ENCODE peak calls at places on chromosomes 1 and 21, in ten cellular contexts. L is osteoblast; B is heart left ventricle; E is AG04450; Y is Peyer's patch; F is CD8-positive, alpha-beta T cell; T is cardiac muscle cell; P is HCT116; C is pancreas; R is testis. X is an unnamed sample.

GRCh38 chr1:153615406-153615805 is 719 bp downstream of the S100A14 start:
- DNase-seq in E (no peak), R (no peak), L (no peak), B (no peak), F (no peak), Y (no peak), P (no peak), C (no peak), T (no peak), X (no peak)

GRCh38 chr1:21781971-21782867 is 730 bp downstream of the USP48 start:
- DNase-seq in Y (peak), R (peak), T (peak), E (no peak), L (peak), F (peak), C (no peak), B (no peak), P (no peak), X (peak)

GRCh38 chr1:106747791-106748190 is 308.7 kb upstream of the PRMT6 start:
- DNase-seq in T (no peak), C (no peak), F (no peak), R (peak), Y (no peak), P (no peak), B (no peak), L (no peak), E (no peak), X (no peak)

GRCh38 chr1:83055391-83056170 is 943.4 kb downstream of the TTLL7 start:
- DNase-seq in F (no peak), B (no peak), T (no peak), R (no peak), L (no peak), C (no peak), Y (no peak), P (no peak), E (no peak), X (peak)

GRCh38 chr1:65209005-65209885 is 61.2 kb downstream of the AK4 start:
- DNase-seq in R (peak), T (peak), B (no peak), L (peak), Y (no peak), E (no peak), F (no peak), P (peak), C (peak), X (peak)

GRCh38 chr1:75470448-75470847 is 140.5 kb downstream of the SLC44A5 start:
- DNase-seq in B (no peak), E (no peak), P (no peak), T (no peak), C (no peak), L (no peak), R (no peak), Y (no peak), F (no peak), X (no peak)

GRCh38 chr1:156451486-156452184 is 48.9 kb downstream of the MEF2D start:
- DNase-seq in P (no peak), L (no peak), T (no peak), Y (no peak), F (no peak), E (no peak), C (no peak), B (no peak), R (no peak), X (no peak)

GRCh38 chr1:205588691-205589445 is 42.9 kb downstream of the ELK4 start:
- DNase-seq in F (no peak), P (no peak), C (no peak), L (peak), B (no peak), R (peak), Y (peak), T (peak), E (no peak), X (peak)

GRCh38 chr1:234610061-234610581 is at the start of gene IRF2BP2:
- DNase-seq in F (peak), T (peak), P (peak), E (no peak), C (peak), R (peak), B (peak), L (peak), Y (peak), X (peak)

GRCh38 chr1:65423884-65424655 is 3.6 kb downstream of the LEPR start:
- DNase-seq in T (peak), C (no peak), Y (no peak), L (peak), E (no peak), P (peak), B (no peak), F (no peak), R (peak), X (no peak)

GRCh38 chr1:115829023-115829674 is 11.8 kb downstream of the NHLH2 start:
- DNase-seq in L (peak), B (peak), C (no peak), T (peak), P (peak), Y (no peak), F (no peak), E (peak), R (no peak), X (no peak)

GRCh38 chr1:40096977-40097782 is at the start of gene PPT1:
- DNase-seq in P (peak), L (peak), F (peak), Y (peak), R (peak), B (peak), C (peak), E (no peak), T (peak), X (peak)

GRCh38 chr1:175218786-175219447 is 26.3 kb upstream of the KIAA0040 start:
- DNase-seq in B (no peak), T (no peak), R (no peak), C (no peak), P (peak), F (no peak), Y (peak), E (no peak), L (no peak), X (no peak)

GRCh38 chr21:31872452-31873274 is at the start of gene HUNK:
- DNase-seq in R (peak), F (no peak), C (peak), L (peak), Y (peak), B (no peak), T (peak), E (no peak), P (no peak), X (peak)

GRCh38 chr1:170494369-170494768 is 37.6 kb upstream of the GORAB start:
- DNase-seq in L (peak), C (peak), Y (no peak), B (no peak), E (no peak), R (peak), T (peak), P (no peak), F (no peak), X (peak)

GRCh38 chr1:221440658-221441057 is 301.2 kb downstream of the DUSP10 start:
- DNase-seq in F (no peak), Y (no peak), R (no peak), B (no peak), C (no peak), T (peak), P (peak), L (peak), E (no peak), X (peak)

GRCh38 chr1:44584167-44584566 is 90.1 kb downstream of the TMEM53 start:
- DNase-seq in R (no peak), P (no peak), Y (peak), C (no peak), L (no peak), T (no peak), E (no peak), B (no peak), F (no peak), X (no peak)

GRCh38 chr1:31063636-31064035 is 1.9 kb downstream of the PUM1 start:
- DNase-seq in B (no peak), Y (no peak), P (no peak), F (no peak), R (no peak), E (no peak), L (peak), T (peak), C (no peak), X (no peak)

GRCh38 chr1:178310685-178311105 is 186.1 kb downstream of the CLEC20A start:
- DNase-seq in B (no peak), L (peak), R (no peak), T (peak), Y (no peak), P (peak), E (peak), F (no peak), C (peak), X (peak)

GRCh38 chr1:206582537-206583460 is 29.5 kb downstream of the EIF2D start:
- DNase-seq in R (no peak), L (no peak), C (no peak), B (no peak), Y (no peak), F (no peak), T (no peak), E (no peak), P (no peak), X (no peak)

GRCh38 chr21:32524010-32524719 is 61.2 kb downstream of the TCP10L start:
- DNase-seq in F (no peak), L (peak), P (no peak), B (no peak), E (no peak), R (no peak), C (no peak), Y (no peak), T (peak), X (no peak)

GRCh38 chr1:206663832-206664652 is 20.7 kb upstream of the MAPKAPK2 start:
- DNase-seq in T (peak), Y (peak), L (peak), E (peak), C (peak), B (peak), R (peak), P (peak), F (peak), X (peak)

GRCh38 chr1:231603598-231604275 is 22.9 kb upstream of the DISC1 start:
- DNase-seq in T (peak), L (peak), C (peak), P (peak), R (peak), E (no peak), B (no peak), Y (peak), F (peak), X (peak)

GRCh38 chr1:109319114-109319513 is 12.3 kb upstream of the MYBPHL start:
- DNase-seq in Y (no peak), L (no peak), R (peak), F (no peak), E (no peak), C (no peak), B (no peak), T (no peak), P (no peak), X (no peak)

GRCh38 chr1:207964195-207964966 is 53.5 kb upstream of the CD34 start:
- DNase-seq in E (no peak), L (peak), P (no peak), Y (no peak), C (no peak), R (no peak), T (peak), B (no peak), F (no peak), X (no peak)

GRCh38 chr1:206048582-206048981 is 4.4 kb upstream of the RHEX start:
- DNase-seq in Y (peak), B (no peak), P (no peak), T (no peak), L (no peak), E (no peak), R (no peak), F (no peak), C (peak), X (peak)

GRCh38 chr1:7540816-7541215 is 230.3 kb upstream of the VAMP3 start:
- DNase-seq in C (no peak), B (no peak), F (no peak), L (no peak), R (no peak), T (no peak), E (no peak), Y (no peak), P (no peak), X (no peak)

GRCh38 chr1:7538033-7538432 is 233.1 kb upstream of the VAMP3 start:
- DNase-seq in L (peak), P (no peak), B (peak), C (no peak), T (peak), F (no peak), E (no peak), R (no peak), Y (no peak), X (no peak)

GRCh38 chr1:7538849-7539771 is 232.0 kb upstream of the VAMP3 start:
- DNase-seq in L (peak), E (no peak), C (no peak), Y (no peak), P (no peak), R (no peak), T (no peak), F (no peak), B (peak), X (no peak)

GRCh38 chr1:7541629-7542028 is 229.5 kb upstream of the VAMP3 start:
- DNase-seq in B (peak), P (no peak), Y (no peak), F (no peak), E (peak), L (no peak), C (no peak), R (peak), T (peak), X (no peak)

DNA sequence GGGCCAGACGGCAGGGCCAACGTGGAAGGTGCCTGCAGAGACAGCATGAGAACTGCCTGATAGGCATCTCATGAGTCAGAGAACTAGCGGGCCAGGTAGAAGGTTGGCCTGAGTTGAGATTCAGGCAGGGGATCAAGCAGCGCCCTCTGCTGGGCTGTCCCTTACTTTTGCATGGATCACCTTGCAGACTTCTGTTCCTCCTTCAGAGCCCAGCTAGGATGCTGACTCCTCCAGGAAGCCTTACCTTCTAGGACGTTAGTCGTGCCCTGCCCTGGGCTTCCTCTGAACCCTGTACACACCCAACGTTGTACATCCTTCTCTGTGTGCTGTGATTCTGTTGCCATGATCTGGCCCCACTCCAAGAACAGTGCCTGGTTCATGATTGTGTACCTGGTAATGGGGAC is 231.3 kb upstream of the VAMP3 start:
- DNase-seq in C (peak), R (no peak), P (peak), B (peak), T (peak), Y (peak), E (no peak), L (peak), F (no peak), X (peak)
- TF ChIP-seq CTCF in C (no peak), R (no peak), P (peak), B (peak), T (peak), Y (peak), E (no peak), L (peak), F (no peak), X (peak)

GRCh38 chr1:6207075-6207885 is 1.4 kb downstream of the RNF207 start:
- DNase-seq in P (no peak), E (no peak), B (no peak), T (no peak), Y (no peak), R (no peak), L (peak), C (no peak), F (no peak), X (no peak)

GRCh38 chr1:6209661-6210605 is 4.0 kb downstream of the RNF207 start:
- DNase-seq in T (no peak), R (no peak), B (no peak), P (no peak), L (peak), F (no peak), C (no peak), Y (no peak), E (no peak), X (no peak)

GRCh38 chr1:6207921-6208320 is 2.0 kb downstream of the RNF207 start:
- DNase-seq in L (peak), C (no peak), F (no peak), P (no peak), T (no peak), R (no peak), E (no peak), Y (no peak), B (no peak), X (no peak)

GRCh38 chr1:6210606-6211355 is 4.9 kb downstream of the RNF207 start:
- DNase-seq in Y (no peak), T (no peak), F (no peak), P (no peak), C (no peak), R (no peak), B (no peak), L (peak), E (no peak), X (no peak)

GRCh38 chr1:6208723-6209660 is 3.1 kb downstream of the RNF207 start:
- DNase-seq in L (peak), E (no peak), Y (peak), B (peak), F (no peak), C (peak), R (peak), T (peak), P (no peak), X (no peak)
- TF ChIP-seq CTCF in L (peak), E (peak), Y (peak), B (peak), F (no peak), C (peak), R (peak), T (peak), P (no peak), X (no peak)

GRCh38 chr21:44337941-44338895 is 972 bp downstream of the CFAP410 start:
- DNase-seq in F (no peak), B (peak), R (peak), Y (peak), P (peak), T (peak), L (peak), E (no peak), C (peak), X (peak)
- TF ChIP-seq CTCF in F (no peak), B (peak), R (peak), Y (peak), P (peak), T (peak), L (peak), E (peak), C (no peak), X (no peak)

DNA sequence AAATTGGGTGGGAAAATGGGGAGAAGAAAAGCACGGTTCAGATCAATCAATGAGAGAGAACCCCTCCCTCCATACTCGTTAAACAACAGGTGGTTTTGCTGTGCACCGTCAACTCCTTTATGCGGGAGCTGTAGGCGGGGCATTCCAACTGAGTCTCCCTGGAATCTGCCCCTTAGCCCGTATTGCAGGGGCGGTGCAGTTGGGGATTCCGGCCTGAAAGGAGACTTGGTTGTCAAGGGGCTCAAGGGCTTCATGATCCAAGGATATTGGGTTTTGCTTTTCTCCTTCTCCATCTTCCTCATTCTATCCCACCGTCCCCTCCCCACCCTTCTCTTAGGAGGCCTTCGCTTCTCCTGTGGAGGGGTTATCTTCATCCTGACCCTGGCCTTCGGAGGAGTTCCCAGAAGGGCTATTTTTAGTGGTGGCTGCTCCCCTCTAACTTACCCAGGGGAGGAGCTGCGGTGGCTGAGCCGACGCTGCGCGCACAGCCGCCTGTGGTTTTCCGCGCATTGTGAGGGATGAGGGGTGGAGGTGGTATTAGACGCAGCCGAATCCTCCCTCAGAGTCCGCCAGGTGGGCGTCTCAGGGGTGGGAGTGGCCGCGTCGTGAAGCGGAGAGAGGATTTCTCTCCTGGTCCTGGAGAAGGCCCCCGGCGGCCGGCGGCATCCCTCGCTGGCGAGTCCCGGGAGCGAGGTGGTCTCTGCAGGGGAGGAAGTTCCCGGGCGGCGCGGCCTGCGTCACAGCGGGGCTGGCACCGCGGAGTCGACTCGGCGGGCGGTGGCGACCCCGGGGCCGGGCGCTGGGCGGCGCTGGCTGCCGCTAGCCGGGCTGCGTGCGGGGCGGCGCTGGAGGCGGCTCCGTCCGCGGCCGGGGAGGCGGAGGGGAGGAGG is 462 bp upstream of the LRRC8C start:
- DNase-seq in R (peak), P (peak), C (peak), B (peak), L (peak), T (peak), E (peak), Y (peak), F (peak), X (peak)
- TF ChIP-seq CTCF in R (peak), P (no peak), C (no peak), B (peak), L (no peak), T (no peak), E (no peak), Y (peak), F (peak), X (peak)

GRCh38 chr1:54542120-54542961 is 5.7 kb upstream of the ACOT11 start:
- DNase-seq in T (peak), F (peak), B (peak), Y (peak), C (peak), E (no peak), P (peak), R (peak), L (peak), X (peak)
- TF ChIP-seq CTCF in T (no peak), F (no peak), B (peak), Y (peak), C (no peak), E (peak), P (no peak), R (no peak), L (no peak), X (no peak)

GRCh38 chr1:228383773-228384172 is 22.9 kb downstream of the TRIM11 start:
- DNase-seq in L (no peak), F (no peak), B (no peak), E (no peak), R (no peak), C (no peak), Y (no peak), T (no peak), P (no peak), X (no peak)
- TF ChIP-seq CTCF in L (no peak), F (no peak), B (no peak), E (no peak), R (no peak), C (no peak), Y (no peak), T (no peak), P (no peak), X (no peak)

GRCh38 chr21:24420694-24421093 is 1186.6 kb downstream of the MRPL39 start:
- DNase-seq in E (no peak), Y (no peak), C (no peak), T (no peak), F (no peak), B (no peak), P (no peak), R (no peak), L (no peak), X (no peak)

GRCh38 chr21:24418671-24419070 is 1188.6 kb downstream of the MRPL39 start:
- DNase-seq in R (no peak), C (no peak), P (no peak), Y (no peak), E (no peak), F (no peak), T (no peak), B (no peak), L (no peak), X (no peak)
- TF ChIP-seq CTCF in R (no peak), C (no peak), P (no peak), Y (no peak), E (no peak), F (no peak), T (no peak), B (no peak), L (no peak), X (no peak)